ENCODE peak calls at places on chromosome 7, in five cellular contexts. O is MM.1S, L is BJ, Z is Peyer's patch, Y is neural progenitor cell. M is an unnamed sample.
A peak's percentile ranks its signal among the peaks of the same experiment; 100 is the strongest.

GRCh38 chr7:64888561-64888900 is 14.5 kb upstream of the ZNF273 start:
- DNase-seq in Z (no peak), Y (no peak), L (no peak), O (no peak), M (no peak)

GRCh38 chr7:114481995-114482394 is 67.4 kb downstream of the FOXP2 start:
- DNase-seq in L (no peak), Z (no peak), Y (no peak), O (no peak), M (no peak)

GRCh38 chr7:98559958-98560357 is 57.1 kb upstream of the NPTX2 start:
- DNase-seq in L (no peak), Y (peak; percentile 42), Z (no peak), O (peak; percentile 12), M (no peak)

GRCh38 chr7:135670179-135670578 is 7.9 kb downstream of the STMP1 start:
- DNase-seq in L (no peak), Y (no peak), O (no peak), Z (no peak), M (no peak)

GRCh38 chr7:139860090-139860773 is 31.2 kb downstream of the TBXAS1 start:
- DNase-seq in L (no peak), Z (no peak), O (no peak), Y (no peak), M (peak; percentile 31)

GRCh38 chr7:148116954-148117353 is 473.6 kb upstream of the C7orf33 start:
- DNase-seq in Y (no peak), L (no peak), Z (no peak), O (no peak), M (no peak)

GRCh38 chr7:44945479-44945878 is 33.3 kb downstream of the MYO1G start:
- DNase-seq in Y (no peak), O (no peak), Z (no peak), L (no peak), M (no peak)

GRCh38 chr7:92699560-92699959 is 109.4 kb upstream of the FAM133B start:
- DNase-seq in Z (no peak), Y (no peak), O (no peak), L (no peak), M (no peak)

GRCh38 chr7:4416436-4417092 is 265.5 kb upstream of the FOXK1 start:
- DNase-seq in Z (no peak), Y (no peak), L (no peak), O (no peak), M (no peak)

GRCh38 chr7:157412021-157412443 is 75.2 kb downstream of the DNAJB6 start:
- DNase-seq in L (peak; percentile 59), Y (no peak), O (no peak), Z (no peak), M (no peak)

GRCh38 chr7:95686109-95686508 is 86.2 kb upstream of the DYNC1I1 start:
- DNase-seq in O (peak; percentile 67), L (no peak), Y (peak; percentile 59), Z (peak; percentile 49), M (no peak)

GRCh38 chr7:149885191-149886017 is 11.6 kb downstream of the ATP6V0E2 start:
- DNase-seq in Z (peak; percentile 30), L (no peak), O (no peak), Y (peak; percentile 82), M (no peak)

GRCh38 chr7:135791543-135792120 is 43.0 kb upstream of the FAM180A start:
- DNase-seq in Z (no peak), O (no peak), Y (no peak), L (no peak), M (no peak)

GRCh38 chr7:1847260-1848001 is 177.4 kb downstream of the ELFN1 start:
- DNase-seq in O (no peak), Y (no peak), Z (no peak), L (no peak), M (no peak)

GRCh38 chr7:55365103-55365679 is at the start of gene LANCL2:
- DNase-seq in O (no peak), Z (no peak), Y (peak; percentile 85), L (no peak), M (no peak)

GRCh38 chr7:131548371-131548770 is 8.1 kb downstream of the PODXL start:
- DNase-seq in Y (no peak), L (no peak), Z (no peak), O (no peak), M (no peak)

GRCh38 chr7:131544449-131545425 is 11.7 kb downstream of the PODXL start:
- DNase-seq in O (no peak), Z (no peak), Y (no peak), L (no peak), M (no peak)

GRCh38 chr7:131546126-131546525 is 10.3 kb downstream of the PODXL start:
- DNase-seq in Z (no peak), Y (no peak), O (peak; percentile 36), L (no peak), M (no peak)

GRCh38 chr7:131547589-131547988 is 8.8 kb downstream of the PODXL start:
- DNase-seq in Z (no peak), O (no peak), Y (no peak), L (no peak), M (no peak)

GRCh38 chr7:131546583-131547111 is 9.8 kb downstream of the PODXL start:
- DNase-seq in Z (no peak), L (no peak), O (no peak), Y (peak; percentile 85), M (peak; percentile 65)
- TF ChIP-seq CTCF in Z (no peak), L (peak; percentile 57), O (peak; percentile 81), Y (peak; percentile 89), M (peak; percentile 72)

GRCh38 chr7:101096331-101096956 is 11.2 kb downstream of the TRIM56 start:
- DNase-seq in O (no peak), Y (no peak), Z (no peak), L (no peak), M (no peak)
- TF ChIP-seq CTCF in O (no peak), Y (no peak), Z (no peak), L (no peak), M (no peak)

GRCh38 chr7:91287685-91288084 is 23.5 kb downstream of the FZD1 start:
- DNase-seq in L (no peak), Z (no peak), O (no peak), Y (no peak), M (no peak)

GRCh38 chr7:91289633-91290260 is 25.5 kb downstream of the FZD1 start:
- DNase-seq in O (no peak), L (no peak), Z (no peak), Y (no peak), M (no peak)

GRCh38 chr7:91286432-91286831 is 22.2 kb downstream of the FZD1 start:
- DNase-seq in Y (peak; percentile 52), Z (no peak), O (no peak), L (no peak), M (no peak)

GRCh38 chr7:91285966-91286365 is 21.7 kb downstream of the FZD1 start:
- DNase-seq in Z (no peak), O (no peak), L (no peak), Y (no peak), M (no peak)

DNA sequence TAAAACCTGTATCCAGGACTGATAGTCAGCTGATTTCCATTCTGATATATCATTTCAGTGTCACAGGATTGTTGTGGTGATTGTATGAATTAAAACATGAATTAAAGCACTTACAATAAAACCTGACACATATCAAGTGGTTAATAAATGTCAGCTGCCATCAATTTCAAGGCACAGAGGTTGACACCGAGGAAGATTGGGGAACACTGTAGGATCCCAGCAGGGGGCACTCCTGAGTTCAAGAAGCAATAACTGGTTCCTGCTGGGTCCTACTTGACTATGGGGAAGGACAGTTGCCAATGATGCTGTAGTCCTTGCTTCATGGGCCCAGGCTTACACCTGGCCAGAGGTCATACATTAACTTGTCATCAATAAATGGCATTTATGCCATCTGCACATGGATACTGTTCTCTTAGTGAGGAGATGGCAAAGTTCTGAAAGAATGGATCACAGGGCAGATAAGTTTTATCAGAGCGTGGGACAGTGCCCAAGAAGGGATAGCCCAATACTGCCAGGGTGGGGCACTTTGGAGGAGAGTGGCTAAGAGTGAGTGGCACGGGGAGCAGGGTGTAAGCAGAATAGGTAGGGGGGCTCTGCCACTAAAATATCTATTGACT is 24.1 kb downstream of the FZD1 start:
- DNase-seq in Z (peak; percentile 52), Y (peak; percentile 70), L (no peak), O (peak; percentile 13), M (peak; percentile 20)
- TF ChIP-seq CTCF in Z (no peak), Y (peak; percentile 57), L (peak; percentile 29), O (peak; percentile 67), M (peak; percentile 22)

GRCh38 chr7:28411876-28412662 is at the start of gene CREB5:
- DNase-seq in O (no peak), Y (peak; percentile 72), Z (no peak), L (no peak), M (no peak)
- TF ChIP-seq CTCF in O (no peak), Y (peak; percentile 56), Z (no peak), L (no peak), M (peak; percentile 65)

DNA sequence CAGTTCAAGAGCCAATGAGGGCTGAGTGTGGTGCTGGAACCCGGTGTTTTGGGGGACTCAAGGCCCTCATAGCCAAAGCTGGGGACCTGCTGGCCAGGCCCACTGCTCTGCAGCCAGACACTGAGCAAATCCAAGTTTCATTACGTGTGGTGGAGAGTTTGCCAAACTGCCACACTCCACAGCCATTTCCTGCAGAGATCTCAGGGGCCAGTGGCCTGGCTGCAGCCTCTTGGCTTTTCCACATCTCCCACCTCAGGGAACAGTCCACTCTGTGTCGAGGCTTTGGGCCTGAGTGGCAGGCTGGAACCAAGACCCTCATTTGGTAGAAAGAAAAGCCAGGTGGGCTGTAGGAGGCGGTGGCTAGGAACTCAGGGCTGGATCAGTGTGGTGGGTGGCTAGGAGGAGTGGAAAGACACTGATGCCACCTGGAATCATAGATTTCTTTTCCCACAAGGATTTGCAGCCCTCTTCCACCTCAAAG is 3.2 kb downstream of the HOXA11 start:
- DNase-seq in O (no peak), L (no peak), Y (no peak), Z (peak; percentile 25), M (no peak)
- TF ChIP-seq CTCF in O (no peak), L (no peak), Y (no peak), Z (no peak), M (no peak)

DNA sequence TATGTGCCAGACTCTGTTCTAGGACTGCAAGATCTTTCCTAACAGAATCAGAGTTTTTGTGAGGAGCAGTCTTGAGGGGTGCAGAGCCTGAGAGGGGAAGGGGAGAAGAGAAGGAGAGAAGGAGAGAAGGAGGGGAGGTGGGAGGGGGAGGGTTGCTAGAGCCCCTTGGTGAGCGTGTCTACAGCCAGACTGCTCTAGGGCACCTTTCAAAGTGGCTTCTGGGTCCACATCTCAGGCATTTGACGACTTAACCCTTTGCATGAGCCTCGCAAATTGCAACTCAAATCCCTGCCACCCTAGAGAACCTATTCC is 31.1 kb upstream of the LEP start:
- DNase-seq in L (no peak), Y (no peak), Z (no peak), O (no peak), M (no peak)
- TF ChIP-seq CTCF in L (no peak), Y (no peak), Z (no peak), O (no peak), M (no peak)

DNA sequence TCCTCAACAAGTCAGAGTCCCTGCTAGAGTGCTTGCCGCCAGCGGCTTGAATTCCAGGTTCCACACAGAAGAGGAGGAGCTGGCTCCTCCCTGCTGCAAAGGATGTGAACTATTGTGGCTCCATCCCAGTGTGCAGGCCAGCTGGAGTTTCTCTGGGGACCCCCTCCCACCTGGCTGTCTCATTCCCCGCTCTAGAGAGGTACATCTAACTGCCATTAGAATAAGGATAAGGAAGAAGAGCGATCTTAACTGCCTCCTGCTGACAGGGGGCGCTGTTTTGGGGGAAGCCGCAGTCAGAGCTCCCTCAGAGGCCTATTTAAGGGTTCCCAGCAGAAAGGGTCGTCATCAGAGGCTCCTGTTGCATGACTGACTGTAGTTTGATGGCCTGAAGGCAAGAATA is 40.8 kb upstream of the HECW1 start:
- DNase-seq in Z (no peak), Y (peak; percentile 81), O (peak; percentile 37), L (no peak), M (no peak)
- TF ChIP-seq CTCF in Z (no peak), Y (peak; percentile 91), O (peak; percentile 58), L (peak; percentile 31), M (peak; percentile 38)

GRCh38 chr7:26853788-26854393 is 10.5 kb downstream of the SKAP2 start:
- DNase-seq in O (peak; percentile 42), Y (peak; percentile 39), Z (no peak), L (no peak), M (no peak)
- TF ChIP-seq CTCF in O (peak; percentile 48), Y (peak; percentile 60), Z (no peak), L (peak; percentile 64), M (peak; percentile 30)

M was measured in GM10248.